ENCODE peak calls at places on chromosomes 13 and 19, in five cellular contexts. C, O, U, X and R are unnamed samples.

GRCh38 chr19:11264452-11265176 is 2.3 kb upstream of the DOCK6 start:
- DNase-seq in X (no peak), O (peak; percentile 46), U (no peak), C (no peak), R (no peak)

GRCh38 chr13:95185311-95185710 is 115.9 kb downstream of the ABCC4 start:
- DNase-seq in U (no peak), X (no peak), C (peak; percentile 40), O (no peak), R (no peak)

GRCh38 chr19:51702103-51702753 is 9.1 kb downstream of the SPACA6 start:
- DNase-seq in O (peak; percentile 77), U (no peak), C (peak; percentile 54), X (peak; percentile 62), R (no peak)

GRCh38 chr13:31824705-31825512 is 85.6 kb downstream of the RXFP2 start:
- DNase-seq in U (peak; percentile 41), O (no peak), C (peak; percentile 19), X (peak; percentile 43), R (no peak)

GRCh38 chr19:57288373-57288772 is 8.1 kb downstream of the ZNF460 start:
- DNase-seq in U (no peak), X (no peak), O (no peak), C (no peak), R (no peak)

GRCh38 chr13:28059214-28059613 is 41.2 kb downstream of the FLT3 start:
- DNase-seq in C (peak; percentile 54), U (peak; percentile 73), X (peak; percentile 38), O (no peak), R (no peak)

GRCh38 chr13:100542546-100543156 is 45.9 kb downstream of the GGACT start:
- DNase-seq in X (peak; percentile 71), U (no peak), C (peak; percentile 66), O (no peak), R (no peak)

GRCh38 chr19:6501740-6502648 is at the start of gene TUBB4A:
- DNase-seq in C (peak; percentile 17), X (no peak), U (no peak), O (peak; percentile 50), R (no peak)

GRCh38 chr19:38369584-38369983 is 4.8 kb upstream of the PSMD8 start:
- DNase-seq in X (no peak), C (no peak), U (no peak), O (no peak), R (no peak)

GRCh38 chr13:26442541-26442940 is 114.9 kb upstream of the WASF3 start:
- DNase-seq in C (no peak), U (no peak), X (peak; percentile 22), O (no peak), R (no peak)

GRCh38 chr19:4474504-4475136 is 2.5 kb downstream of the HDGFL2 start:
- DNase-seq in X (peak; percentile 55), O (no peak), C (peak; percentile 12), U (no peak), R (no peak)

GRCh38 chr13:110856941-110857835 is 57.7 kb downstream of the ANKRD10 start:
- DNase-seq in C (no peak), O (no peak), X (peak; percentile 19), U (no peak), R (no peak)

GRCh38 chr13:113923376-113924063 is 50.4 kb downstream of the C13orf46 start:
- DNase-seq in X (no peak), O (no peak), C (no peak), U (no peak), R (no peak)

GRCh38 chr13:49308104-49308875 is 60.6 kb downstream of the CDADC1 start:
- DNase-seq in U (no peak), X (peak; percentile 94), O (peak; percentile 85), C (no peak), R (no peak)

GRCh38 chr13:70310720-70311119 is 202.5 kb upstream of the KLHL1 start:
- DNase-seq in X (no peak), C (peak; percentile 63), U (peak; percentile 14), O (no peak), R (no peak)

GRCh38 chr19:13089139-13089856 is 13.4 kb downstream of the LYL1 start:
- DNase-seq in X (no peak), U (peak; percentile 32), C (peak; percentile 43), O (no peak), R (no peak)
- TF ChIP-seq CTCF in X (peak; percentile 40), U (peak; percentile 46), C (peak; percentile 54), O (peak; percentile 11), R (peak; percentile 41)

GRCh38 chr13:108963846-108964600 is 334.6 kb downstream of the MYO16 start:
- DNase-seq in U (no peak), X (peak; percentile 55), O (no peak), C (peak; percentile 4), R (no peak)
- H3K4me3 ChIP-seq in U (no peak overlapping the region), X (no peak overlapping the region), O (no peak overlapping the region), C (no peak overlapping the region), R (no peak overlapping the region)

DNA sequence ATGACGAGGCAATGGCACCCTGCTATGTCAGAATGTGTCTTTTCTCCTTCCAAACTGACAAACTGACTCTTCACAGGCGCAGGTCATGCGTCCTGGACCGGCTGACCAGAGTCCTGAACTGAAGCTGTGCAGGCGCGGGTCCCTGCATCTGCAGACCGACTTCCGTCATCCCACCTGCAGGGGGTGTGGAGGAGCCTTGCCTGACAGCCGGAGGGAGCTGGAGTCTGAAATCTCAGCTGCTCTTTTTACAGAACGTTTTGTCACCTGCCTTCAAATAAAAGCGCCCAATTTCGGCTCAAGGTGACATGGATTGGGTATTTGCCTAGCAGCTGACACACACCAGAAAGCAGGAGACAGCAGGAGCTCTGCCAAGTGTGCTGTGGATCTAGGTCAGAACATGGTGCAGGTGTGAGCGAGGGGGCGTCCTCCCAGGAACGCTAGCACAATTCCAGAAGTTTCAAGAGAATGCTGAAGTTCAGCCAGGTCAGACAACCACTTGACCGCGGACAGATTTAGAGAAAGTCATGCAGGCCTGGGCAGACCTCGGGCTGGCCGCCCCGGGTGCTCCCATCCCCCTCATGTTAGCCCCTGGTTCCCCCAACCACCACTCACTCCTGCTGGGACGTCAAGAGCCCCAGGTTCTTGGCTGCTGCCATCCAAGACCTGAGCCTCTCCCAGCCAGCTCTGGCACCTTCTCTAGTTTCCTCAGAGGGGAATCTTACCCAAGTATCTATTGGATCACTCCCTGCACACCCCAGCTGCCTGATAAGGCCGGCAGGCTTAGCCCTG is 32.8 kb downstream of the ELL start:
- DNase-seq in U (no peak), O (no peak), C (peak; percentile 30), X (no peak), R (no peak)
- TF ChIP-seq CTCF in U (no peak), O (peak; percentile 47), C (peak; percentile 52), X (peak; percentile 25), R (peak; percentile 29)

GRCh38 chr13:41356788-41357187 is 45.7 kb downstream of the NAA16 start:
- DNase-seq in U (peak; percentile 16), X (no peak), C (peak; percentile 35), O (no peak), R (no peak)
- H3K4me3 ChIP-seq in U (no peak overlapping the region), X (no peak overlapping the region), C (no peak overlapping the region), O (no peak overlapping the region), R (no peak overlapping the region)

GRCh38 chr13:19959141-19959830 is 759 bp downstream of the ZMYM2 start:
- DNase-seq in O (peak; percentile 57), X (peak; percentile 29), U (peak; percentile 69), C (peak; percentile 27), R (no peak)
- TF ChIP-seq CTCF in O (no peak), X (no peak), U (no peak), C (no peak), R (no peak)

DNA sequence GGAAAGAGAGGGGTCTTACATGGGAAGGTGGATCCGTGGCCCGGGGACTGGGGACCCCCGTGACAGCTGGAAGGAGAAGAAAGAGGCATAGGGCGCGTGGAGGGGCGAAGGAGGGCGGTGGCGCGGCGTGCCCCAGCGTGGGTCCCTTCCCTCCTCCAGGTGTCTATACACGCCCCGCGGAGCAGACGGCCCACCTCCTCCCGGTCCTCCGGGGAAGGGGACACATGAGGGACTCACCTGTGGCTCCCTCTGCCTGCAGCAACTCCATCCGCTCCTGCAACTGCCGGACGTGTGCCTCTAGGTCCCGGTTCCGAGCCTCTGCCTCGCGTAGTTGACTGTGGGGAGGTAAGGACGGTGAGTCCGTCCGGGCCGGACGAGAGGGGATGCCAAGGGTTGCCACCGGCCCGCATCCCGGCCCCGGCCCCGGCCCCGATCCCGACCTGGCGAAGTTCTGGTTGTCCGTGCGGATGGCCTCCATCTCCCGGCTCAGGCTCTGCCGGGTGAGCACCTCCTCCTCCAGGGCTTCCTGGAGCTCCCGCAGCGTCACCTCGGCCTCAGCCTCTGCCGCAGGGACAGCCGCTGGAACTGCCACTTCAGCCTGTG is 2.4 kb upstream of the SIX5 start:
- DNase-seq in U (no peak), X (no peak), O (no peak), C (no peak), R (no peak)
- H3K4me3 ChIP-seq in U (no peak overlapping the region), X (no peak overlapping the region), O (peak overlapping the region; percentile 85), C (peak overlapping the region; percentile 71), R (no peak overlapping the region)

DNA sequence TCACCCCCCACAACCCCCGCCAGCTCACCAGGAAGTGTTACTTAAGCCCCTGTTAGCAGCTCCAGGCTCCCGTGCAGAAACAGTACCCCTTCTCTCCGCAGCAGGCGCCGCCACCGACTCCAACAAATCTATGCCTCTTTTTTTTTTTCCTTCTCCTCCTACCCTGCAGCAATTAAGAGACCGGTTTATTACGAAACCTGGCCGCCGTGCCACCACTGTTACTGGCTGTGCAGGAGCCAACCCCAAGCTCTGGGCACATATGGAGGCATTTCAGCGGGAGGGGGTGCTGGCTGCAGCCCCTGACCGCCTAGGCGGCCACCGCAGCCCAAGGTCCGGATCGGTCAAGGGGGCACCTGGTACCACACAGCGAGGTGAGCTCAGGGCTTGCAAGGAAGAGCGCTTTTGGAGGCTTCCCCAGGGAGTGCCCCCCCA is 2.4 kb downstream of the GADD45B start:
- DNase-seq in U (peak; percentile 96), O (peak; percentile 61), X (peak; percentile 72), C (peak; percentile 53), R (no peak)
- TF ChIP-seq CTCF in U (no peak), O (peak; percentile 29), X (peak; percentile 13), C (no peak), R (no peak)